ENCODE peak calls at places on chromosomes 1 and 21, in seven cellular contexts. K is effector memory CD8-positive, alpha-beta T cell; U is stimulated activated CD8-positive, alpha-beta memory T cell treated with anti-CD3 and anti-CD28 coated beads, Interleukin-7, amount 100 ng/mL, for 1 hour; M is heart left ventricle; D is brain microvascular endothelial cell; T is hepatocyte; S is astrocyte of the cerebellum. X is an unnamed sample.
A peak's percentile ranks its signal among the peaks of the same experiment; 100 is the strongest.

GRCh38 chr1:197178998-197179397 is 32.5 kb upstream of the ASPM start:
- DNase-seq in S (no peak), M (no peak), K (no peak), T (no peak), U (no peak), D (peak; percentile 37), X (no peak)

GRCh38 chr1:22044690-22045420 is 7.7 kb upstream of the CDC42 start:
- DNase-seq in S (peak; percentile 86), U (no peak), T (no peak), M (no peak), D (peak; percentile 51), K (no peak), X (no peak)

GRCh38 chr1:151326619-151327222 is 495 bp downstream of the PI4KB start:
- DNase-seq in M (no peak), T (peak; percentile 60), U (peak; percentile 38), K (peak; percentile 36), S (no peak), D (peak; percentile 43), X (no peak)

GRCh38 chr1:156510709-156511108 is 10.1 kb upstream of the MEF2D start:
- DNase-seq in M (peak; percentile 86), U (no peak), T (no peak), K (no peak), D (no peak), S (peak; percentile 46), X (no peak)

GRCh38 chr1:16612332-16613172 is 812 bp downstream of the NBPF1 start:
- DNase-seq in K (no peak), U (no peak), S (peak; percentile 94), M (peak; percentile 82), D (peak; percentile 94), T (peak; percentile 94), X (no peak)

GRCh38 chr1:48676822-48677221 is 99.9 kb downstream of the BEND5 start:
- DNase-seq in D (no peak), K (no peak), S (no peak), M (no peak), T (no peak), U (no peak), X (no peak)

GRCh38 chr1:107244734-107245495 is 104.1 kb downstream of the NTNG1 start:
- DNase-seq in S (peak; percentile 42), T (no peak), D (no peak), U (no peak), M (no peak), K (no peak), X (no peak)

GRCh38 chr1:94993931-94994645 is 67.2 kb upstream of the CNN3 start:
- DNase-seq in T (no peak), M (no peak), S (no peak), U (no peak), D (no peak), K (no peak), X (no peak)

GRCh38 chr1:200732438-200732837 is 6.3 kb upstream of the CAMSAP2 start:
- DNase-seq in S (no peak), U (no peak), K (no peak), D (no peak), M (no peak), T (no peak), X (no peak)

GRCh38 chr1:233143266-233143665 is 152.3 kb downstream of the PCNX2 start:
- DNase-seq in T (no peak), S (no peak), U (no peak), M (no peak), K (no peak), D (no peak), X (no peak)

GRCh38 chr1:62621907-62622306 is 24.6 kb downstream of the ANGPTL3 start:
- DNase-seq in D (peak; percentile 95), M (no peak), T (peak; percentile 74), S (peak; percentile 13), K (no peak), U (no peak), X (no peak)

GRCh38 chr1:205430631-205431305 is 8.9 kb upstream of the LEMD1 start:
- DNase-seq in S (no peak), U (peak; percentile 28), D (peak; percentile 28), M (no peak), K (peak; percentile 52), T (peak; percentile 69), X (peak; percentile 60)

GRCh38 chr1:116166655-116167054 is 55.5 kb downstream of the MAB21L3 start:
- DNase-seq in M (no peak), U (no peak), D (no peak), S (no peak), K (no peak), T (peak; percentile 1), X (no peak)

GRCh38 chr1:1907098-1907736 is 7.8 kb upstream of the CALML6 start:
- DNase-seq in U (no peak), T (peak; percentile 28), D (no peak), M (peak; percentile 58), K (no peak), S (no peak), X (no peak)

GRCh38 chr1:207805841-207806421 is 54.1 kb downstream of the CD46 start:
- DNase-seq in D (peak; percentile 97), K (no peak), T (peak; percentile 55), U (no peak), S (peak; percentile 64), M (peak; percentile 84), X (peak; percentile 77)

GRCh38 chr1:201119206-201119814 is 7.1 kb upstream of the CACNA1S start:
- DNase-seq in M (no peak), K (peak; percentile 47), D (peak; percentile 47), T (peak; percentile 50), U (peak; percentile 15), S (no peak), X (no peak)

GRCh38 chr1:111596499-111596898 is 23.1 kb upstream of the RAP1A start:
- DNase-seq in D (no peak), M (no peak), U (peak; percentile 36), T (no peak), K (peak; percentile 60), S (no peak), X (no peak)

GRCh38 chr21:15058718-15059316 is 6.0 kb downstream of the NRIP1 start:
- DNase-seq in T (peak; percentile 44), S (no peak), M (no peak), D (peak; percentile 52), K (no peak), U (no peak), X (no peak)

GRCh38 chr1:18110968-18111367 is 3.4 kb downstream of the IGSF21 start:
- DNase-seq in T (no peak), U (no peak), M (peak; percentile 72), K (no peak), D (no peak), S (no peak), X (no peak)

GRCh38 chr1:114319480-114319879 is 165.8 kb upstream of the SYT6 start:
- DNase-seq in U (no peak), T (no peak), S (peak; percentile 61), D (peak; percentile 41), K (no peak), M (no peak), X (no peak)

GRCh38 chr1:41319803-41320711 is 41.2 kb upstream of the FOXO6 start:
- DNase-seq in D (no peak), S (no peak), K (no peak), U (no peak), M (no peak), T (no peak), X (peak; percentile 57)

GRCh38 chr1:54215578-54215977 is 15.6 kb downstream of the MRPL37 start:
- DNase-seq in T (no peak), S (no peak), D (no peak), K (no peak), M (no peak), U (no peak), X (no peak)

GRCh38 chr1:218382261-218382660 is 37.1 kb downstream of the TGFB2 start:
- DNase-seq in K (no peak), T (no peak), U (no peak), M (no peak), S (no peak), D (no peak), X (no peak)